ENCODE peak calls at places on chromosomes 5 and 9, in five cellular contexts. One of them, this sample, is unnamed. For H3K4me1, the result is how much of the 10 kb centered on the place peaks cover.

GRCh38 chr9:93205045-93205768 is 21.3 kb downstream of the WNK2 start:
- DNase-seq in HepG2: peak
- DNase-seq in A549: no peak
- DNase-seq in K562: no peak
- DNase-seq in H1: no peak
- DNase-seq in this sample: no peak

GRCh38 chr9:20805766-20806165 is 121.7 kb downstream of the FOCAD start:
- DNase-seq in A549: no peak
- DNase-seq in HepG2: no peak
- DNase-seq in K562: no peak
- DNase-seq in H1: no peak
- DNase-seq in this sample: no peak

GRCh38 chr9:72533322-72533721 is 11.9 kb downstream of the TMC1 start:
- DNase-seq in H1: no peak
- DNase-seq in K562: no peak
- DNase-seq in A549: no peak
- DNase-seq in HepG2: no peak
- DNase-seq in this sample: peak

GRCh38 chr9:109166171-109166770 is 778 bp downstream of the FRRS1L start:
- DNase-seq in HepG2: no peak
- DNase-seq in K562: no peak
- DNase-seq in A549: no peak
- DNase-seq in H1: no peak
- DNase-seq in this sample: no peak

GRCh38 chr5:41772071-41772470 is 98.2 kb downstream of the OXCT1 start:
- DNase-seq in H1: no peak
- DNase-seq in A549: no peak
- DNase-seq in HepG2: no peak
- DNase-seq in K562: no peak
- DNase-seq in this sample: no peak

GRCh38 chr9:113580954-113581311 is 117.4 kb downstream of the RGS3 start:
- DNase-seq in H1: no peak
- DNase-seq in K562: no peak
- DNase-seq in HepG2: no peak
- DNase-seq in A549: no peak
- DNase-seq in this sample: no peak

GRCh38 chr9:132800038-132800648 is 77.9 kb downstream of the AK8 start:
- DNase-seq in H1: peak
- DNase-seq in A549: peak
- DNase-seq in K562: peak
- DNase-seq in HepG2: peak
- DNase-seq in this sample: peak

GRCh38 chr5:135964670-135965320 is 10.0 kb upstream of the LECT2 start:
- DNase-seq in K562: no peak
- DNase-seq in H1: no peak
- DNase-seq in HepG2: no peak
- DNase-seq in A549: no peak
- DNase-seq in this sample: no peak

GRCh38 chr5:124952079-124952478 is 205.6 kb upstream of the ZNF608 start:
- DNase-seq in HepG2: no peak
- DNase-seq in H1: no peak
- DNase-seq in A549: no peak
- DNase-seq in K562: no peak
- DNase-seq in this sample: no peak

GRCh38 chr5:142520885-142521284 is 165.0 kb downstream of the FGF1 start:
- DNase-seq in A549: no peak
- DNase-seq in H1: no peak
- DNase-seq in K562: no peak
- DNase-seq in HepG2: no peak
- DNase-seq in this sample: no peak

GRCh38 chr9:114742947-114743346 is 61.0 kb upstream of the TEX48 start:
- DNase-seq in HepG2: no peak
- DNase-seq in A549: peak
- DNase-seq in K562: no peak
- DNase-seq in H1: no peak
- DNase-seq in this sample: no peak

GRCh38 chr5:17154211-17154996 is 63.0 kb upstream of the BASP1 start:
- DNase-seq in A549: peak
- DNase-seq in K562: no peak
- DNase-seq in HepG2: no peak
- DNase-seq in H1: no peak
- DNase-seq in this sample: peak

DNA sequence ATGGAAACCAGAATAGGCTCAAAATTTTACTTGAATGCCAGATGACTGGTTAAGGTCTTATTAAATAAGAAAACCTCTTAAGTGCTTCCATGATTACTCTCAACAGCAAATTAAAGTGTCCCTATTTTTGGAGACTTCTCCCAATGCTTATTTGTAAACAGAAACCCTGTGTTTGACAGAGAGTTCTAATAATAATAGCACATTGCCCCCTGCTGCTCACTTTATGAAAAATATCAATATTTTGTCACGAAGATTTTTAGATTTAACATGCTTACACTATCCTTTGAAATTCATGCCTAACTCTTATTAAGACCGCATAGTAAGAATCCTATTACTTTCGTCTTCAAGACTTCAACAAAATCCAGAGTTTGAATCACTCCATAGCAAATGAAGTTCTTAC is 75.4 kb upstream of the PRRC1 start:
- DNase-seq in H1: no peak
- DNase-seq in K562: no peak
- DNase-seq in HepG2: no peak
- DNase-seq in A549: peak
- DNase-seq in this sample: peak
- TF ChIP-seq JUN in H1: no peak
- TF ChIP-seq JUN in K562: no peak
- TF ChIP-seq JUN in HepG2: no peak
- TF ChIP-seq JUN in A549: no peak
- TF ChIP-seq JUN in this sample: no peak

GRCh38 chr9:125979383-125979782 is 232.2 kb downstream of the PBX3 start:
- DNase-seq in H1: no peak
- DNase-seq in A549: no peak
- DNase-seq in K562: no peak
- DNase-seq in HepG2: no peak
- DNase-seq in this sample: no peak

GRCh38 chr9:125974705-125975104 is 227.5 kb downstream of the PBX3 start:
- DNase-seq in H1: no peak
- DNase-seq in A549: no peak
- DNase-seq in HepG2: no peak
- DNase-seq in K562: no peak
- DNase-seq in this sample: no peak

GRCh38 chr9:125982798-125983406 is 235.7 kb downstream of the PBX3 start:
- DNase-seq in A549: no peak
- DNase-seq in H1: no peak
- DNase-seq in HepG2: no peak
- DNase-seq in K562: no peak
- DNase-seq in this sample: no peak

GRCh38 chr9:125971895-125972729 is 224.9 kb downstream of the PBX3 start:
- DNase-seq in HepG2: no peak
- DNase-seq in A549: no peak
- DNase-seq in H1: no peak
- DNase-seq in K562: no peak
- DNase-seq in this sample: no peak

GRCh38 chr9:125977223-125977622 is 230.1 kb downstream of the PBX3 start:
- DNase-seq in H1: no peak
- DNase-seq in A549: no peak
- DNase-seq in K562: no peak
- DNase-seq in HepG2: no peak
- DNase-seq in this sample: no peak
- TF ChIP-seq MAX in H1: no peak
- TF ChIP-seq MAX in A549: no peak
- TF ChIP-seq MAX in K562: no peak
- TF ChIP-seq MAX in HepG2: no peak
- TF ChIP-seq MAX in this sample: no peak

DNA sequence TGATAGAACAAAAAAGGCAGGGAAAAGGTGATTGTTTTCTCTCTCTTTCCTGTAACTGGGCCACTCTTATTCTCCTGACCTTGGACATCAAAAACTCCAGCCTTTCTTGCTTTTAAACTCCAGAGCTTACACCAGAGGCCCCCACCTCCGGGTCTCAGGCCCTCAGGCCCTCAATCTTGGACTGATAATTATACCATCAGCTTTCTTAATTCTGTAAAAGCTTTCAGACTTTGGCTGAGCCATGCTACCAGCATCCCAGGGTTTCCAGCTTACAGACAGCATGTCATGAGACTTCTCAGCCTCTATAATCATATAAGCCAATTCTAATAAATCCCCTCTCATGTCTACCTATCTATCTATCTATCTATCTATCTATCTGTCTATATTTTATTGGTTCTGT is 137.7 kb downstream of the SNX18 start:
- DNase-seq in HepG2: no peak
- DNase-seq in A549: no peak
- DNase-seq in K562: no peak
- DNase-seq in H1: no peak
- DNase-seq in this sample: no peak
- H3K4me1 ChIP-seq in HepG2: under half
- H3K4me1 ChIP-seq in A549: under half
- H3K4me1 ChIP-seq in K562: under half
- H3K4me1 ChIP-seq in H1: under half
- H3K4me1 ChIP-seq in this sample: under half

DNA sequence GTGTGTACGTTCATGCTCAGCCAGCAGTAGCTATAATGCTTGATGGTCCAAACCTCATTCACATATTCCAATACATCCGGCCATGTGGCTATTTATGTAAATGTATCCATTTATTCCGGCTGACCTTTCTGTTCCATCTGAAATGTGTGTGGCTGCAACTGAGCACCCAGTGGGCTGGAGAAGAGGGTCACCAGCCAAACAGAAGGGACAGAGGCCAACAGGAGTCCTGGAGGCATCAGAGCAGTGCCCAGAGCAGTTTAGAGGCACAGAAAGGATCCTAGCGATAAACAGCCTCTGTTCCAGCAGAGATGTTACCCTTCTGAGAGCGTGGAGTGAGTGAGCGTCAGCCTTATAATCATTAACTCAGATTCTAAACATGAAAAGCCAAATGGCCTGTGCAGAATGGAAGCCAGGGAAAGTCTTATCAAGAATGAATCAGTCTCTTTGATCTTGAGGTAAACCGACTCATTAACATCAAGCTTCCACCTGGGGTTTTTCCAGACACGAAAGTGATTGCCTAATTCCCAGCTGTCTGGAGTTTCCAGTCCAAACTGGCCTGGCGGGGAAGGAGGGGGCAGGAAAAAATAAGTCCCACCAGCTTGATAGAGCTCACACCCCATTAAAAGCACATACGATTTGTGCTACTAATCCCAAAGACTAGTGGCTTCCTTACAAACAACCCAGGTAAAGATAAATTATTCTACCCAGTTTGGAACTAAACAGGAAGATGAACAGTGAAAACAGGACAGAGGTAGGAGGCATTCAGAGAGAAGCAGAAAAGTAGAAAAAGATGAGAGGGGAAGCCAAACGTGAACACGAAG is 55.7 kb downstream of the SUSD1 start:
- DNase-seq in A549: peak
- DNase-seq in H1: peak
- DNase-seq in HepG2: peak
- DNase-seq in K562: no peak
- DNase-seq in this sample: no peak
- TF ChIP-seq JUN in A549: peak
- TF ChIP-seq JUN in H1: no peak
- TF ChIP-seq JUN in HepG2: peak
- TF ChIP-seq JUN in K562: no peak
- TF ChIP-seq JUN in this sample: no peak

DNA sequence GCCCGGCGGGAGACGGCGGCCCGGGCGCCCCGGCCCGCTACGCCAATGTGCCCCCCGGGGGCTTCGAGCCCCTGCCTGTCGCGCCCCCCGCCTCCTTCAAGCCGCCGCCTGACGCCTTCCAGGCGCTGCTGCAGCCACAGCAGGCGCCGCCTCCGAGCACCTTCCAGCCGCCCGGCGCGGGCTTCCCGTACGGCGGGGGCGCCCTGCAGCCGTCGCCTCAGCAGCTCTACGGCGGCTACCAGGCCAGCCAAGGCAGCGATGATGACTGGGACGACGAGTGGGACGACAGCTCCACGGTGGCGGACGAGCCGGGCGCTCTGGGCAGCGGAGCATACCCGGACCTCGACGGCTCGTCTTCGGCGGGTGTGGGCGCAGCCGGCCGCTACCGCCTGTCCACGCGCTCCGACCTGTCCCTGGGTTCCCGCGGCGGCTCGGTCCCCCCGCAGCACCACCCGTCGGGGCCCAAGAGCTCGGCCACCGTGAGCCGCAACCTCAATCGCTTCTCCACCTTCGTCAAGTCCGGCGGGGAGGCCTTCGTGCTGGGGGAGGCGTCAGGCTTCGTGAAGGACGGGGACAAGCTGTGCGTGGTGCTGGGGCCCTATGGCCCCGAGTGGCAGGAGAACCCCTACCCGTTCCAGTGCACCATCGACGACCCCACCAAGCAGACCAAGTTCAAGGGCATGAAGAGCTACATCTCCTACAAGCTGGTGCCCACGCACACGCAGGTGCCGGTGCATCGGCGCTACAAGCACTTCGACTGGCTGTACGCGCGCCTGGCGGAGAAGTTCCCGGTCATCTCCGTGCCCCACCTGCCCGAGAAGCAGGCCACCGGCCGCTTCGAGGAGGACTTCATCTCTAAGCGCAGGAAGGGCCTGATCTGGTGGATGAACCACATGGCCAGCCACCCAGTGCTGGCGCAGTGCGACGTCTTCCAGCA is 855 bp downstream of the SNX18 start:
- DNase-seq in A549: peak
- DNase-seq in K562: peak
- DNase-seq in H1: peak
- DNase-seq in HepG2: no peak
- DNase-seq in this sample: peak
- TF ChIP-seq MAX in A549: peak
- TF ChIP-seq MAX in K562: no peak
- TF ChIP-seq MAX in H1: peak
- TF ChIP-seq MAX in HepG2: no peak
- TF ChIP-seq MAX in this sample: no peak

This sample was measured in endothelial cell of umbilical vein.